ENCODE peak calls at places on chromosomes 4 and X, in eight cellular contexts. X, M, V, G, S, R, U and Y are unnamed samples. For H3K4me1, the result is how much of the 10 kb centered on the place peaks cover.

GRCh38 chr4:48047896-48048295 is 31.3 kb downstream of the NIPAL1 start:
- DNase-seq in X (no peak), M (no peak), V (no peak), G (no peak), S (no peak), R (no peak), U (no peak), Y (no peak)

GRCh38 chr4:7189475-7190277 is 2.7 kb upstream of the SORCS2 start:
- DNase-seq in X (peak), M (peak), V (peak), G (no peak), S (no peak), R (peak), U (no peak), Y (no peak)

GRCh38 chr4:163492951-163493504 is 1.5 kb upstream of the TMA16 start:
- DNase-seq in X (no peak), M (no peak), V (no peak), G (no peak), S (no peak), R (no peak), U (no peak), Y (no peak)

GRCh38 chrX:13000311-13000811 is 25.5 kb downstream of the TMSB4X start:
- DNase-seq in X (no peak), M (no peak), V (no peak), G (no peak), S (no peak), R (no peak), U (no peak), Y (peak)

GRCh38 chr4:156523991-156524390 is 447.6 kb downstream of the PDGFC start:
- DNase-seq in X (no peak), M (no peak), V (no peak), G (no peak), S (no peak), R (no peak), U (no peak), Y (no peak)

GRCh38 chr4:158778065-158778711 is 9.4 kb downstream of the FNIP2 start:
- DNase-seq in X (no peak), M (no peak), V (no peak), G (no peak), S (no peak), R (no peak), U (no peak), Y (no peak)

GRCh38 chrX:109987884-109988283 is 15.0 kb upstream of the TMEM164 start:
- DNase-seq in X (no peak), M (no peak), V (no peak), G (no peak), S (no peak), R (no peak), U (no peak), Y (no peak)

GRCh38 chr4:122328893-122329292 is 49.9 kb upstream of the ADAD1 start:
- DNase-seq in X (no peak), M (no peak), V (no peak), G (no peak), S (no peak), R (no peak), U (no peak), Y (no peak)

GRCh38 chrX:109886122-109886761 is 116.7 kb upstream of the TMEM164 start:
- DNase-seq in X (peak), M (no peak), V (no peak), G (peak), S (peak), R (no peak), U (no peak), Y (peak)

GRCh38 chr4:10106421-10107039 is 10.1 kb downstream of the WDR1 start:
- DNase-seq in X (no peak), M (no peak), V (peak), G (peak), S (peak), R (peak), U (peak), Y (peak)

GRCh38 chr4:7831330-7831729 is 108.3 kb downstream of the AFAP1 start:
- DNase-seq in X (no peak), M (no peak), V (peak), G (peak), S (peak), R (no peak), U (no peak), Y (peak)

GRCh38 chr4:165517216-165517615 is 138.4 kb downstream of the CPE start:
- DNase-seq in X (no peak), M (no peak), V (no peak), G (no peak), S (no peak), R (no peak), U (no peak), Y (no peak)

GRCh38 chrX:18360867-18361266 is 6.4 kb upstream of the SCML2 start:
- DNase-seq in X (no peak), M (no peak), V (no peak), G (peak), S (no peak), R (no peak), U (no peak), Y (no peak)

GRCh38 chrX:150298841-150299551 is 64.1 kb upstream of the MAMLD1 start:
- DNase-seq in X (no peak), M (no peak), V (no peak), G (peak), S (no peak), R (no peak), U (no peak), Y (no peak)

GRCh38 chrX:31909850-31910547 is 838.2 kb upstream of the FTHL17 start:
- DNase-seq in X (no peak), M (no peak), V (no peak), G (no peak), S (no peak), R (no peak), U (no peak), Y (no peak)

GRCh38 chr4:144649646-144650045 is 3.7 kb downstream of the HHIP start:
- DNase-seq in X (peak), M (no peak), V (no peak), G (no peak), S (no peak), R (no peak), U (no peak), Y (no peak)

GRCh38 chr4:183746305-183747229 is 87.5 kb downstream of the TRAPPC11 start:
- DNase-seq in X (no peak), M (no peak), V (no peak), G (peak), S (no peak), R (no peak), U (no peak), Y (no peak)

GRCh38 chr4:15413010-15413622 is 14.7 kb upstream of the C1QTNF7 start:
- DNase-seq in X (no peak), M (no peak), V (no peak), G (no peak), S (peak), R (no peak), U (no peak), Y (no peak)
- H3K27ac ChIP-seq in X (no peak), M (no peak), V (peak), G (no peak), S (no peak), R (no peak), U (peak), Y (no peak)

DNA sequence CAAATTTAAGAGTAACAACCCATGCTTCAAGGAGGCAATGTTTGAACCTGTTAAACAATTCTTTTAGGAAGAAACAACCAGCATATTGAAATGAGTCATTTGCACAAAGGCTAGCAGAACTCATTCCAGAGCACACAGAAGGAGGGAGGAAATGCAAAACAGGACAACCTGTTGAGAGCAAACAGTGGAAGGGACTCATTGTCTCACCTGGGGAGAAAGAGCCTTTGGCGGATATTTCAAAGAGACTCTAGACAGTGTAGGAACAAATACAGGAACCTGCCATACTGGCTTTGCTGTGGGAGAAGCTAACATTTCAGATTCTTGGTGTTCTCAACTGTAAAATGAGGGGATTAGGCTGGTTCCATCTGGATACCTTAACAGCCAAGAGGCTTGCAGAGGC is 14.8 kb upstream of the RASGEF1B start:
- DNase-seq in X (no peak), M (no peak), V (no peak), G (no peak), S (no peak), R (no peak), U (no peak), Y (no peak)
- H3K4me1 ChIP-seq in X (under half), M (under half), V (under half), G (under half), S (under half), R (under half), U (under half), Y (under half)

GRCh38 chr4:139647184-139647583 is 18.4 kb upstream of the MGST2 start:
- DNase-seq in X (no peak), M (no peak), V (no peak), G (no peak), S (no peak), R (no peak), U (no peak), Y (no peak)

GRCh38 chr4:139643042-139643895 is 22.4 kb upstream of the MGST2 start:
- DNase-seq in X (no peak), M (no peak), V (no peak), G (no peak), S (no peak), R (no peak), U (no peak), Y (no peak)

GRCh38 chr4:139645458-139645857 is 20.2 kb upstream of the MGST2 start:
- DNase-seq in X (no peak), M (no peak), V (no peak), G (no peak), S (no peak), R (no peak), U (no peak), Y (no peak)

GRCh38 chr4:139651282-139652194 is 14.1 kb upstream of the MGST2 start:
- DNase-seq in X (peak), M (peak), V (peak), G (peak), S (peak), R (peak), U (peak), Y (peak)

GRCh38 chr4:139647952-139648351 is 17.7 kb upstream of the MGST2 start:
- DNase-seq in X (no peak), M (no peak), V (no peak), G (no peak), S (no peak), R (no peak), U (no peak), Y (no peak)
- TF ChIP-seq CTCF in X (no peak), M (no peak), V (no peak), G (no peak), S (no peak), R (no peak), U (no peak), Y (no peak)

GRCh38 chrX:97402903-97403302 is 519.2 kb downstream of the RPA4 start:
- DNase-seq in X (no peak), M (no peak), V (no peak), G (no peak), S (no peak), R (no peak), U (no peak), Y (no peak)

GRCh38 chrX:97402333-97402732 is 518.6 kb downstream of the RPA4 start:
- DNase-seq in X (no peak), M (no peak), V (no peak), G (no peak), S (peak), R (no peak), U (no peak), Y (no peak)

GRCh38 chrX:97401586-97402101 is 517.9 kb downstream of the RPA4 start:
- DNase-seq in X (no peak), M (no peak), V (no peak), G (peak), S (no peak), R (no peak), U (no peak), Y (no peak)

GRCh38 chrX:97400492-97400891 is 516.8 kb downstream of the RPA4 start:
- DNase-seq in X (no peak), M (no peak), V (no peak), G (no peak), S (no peak), R (no peak), U (no peak), Y (no peak)

DNA sequence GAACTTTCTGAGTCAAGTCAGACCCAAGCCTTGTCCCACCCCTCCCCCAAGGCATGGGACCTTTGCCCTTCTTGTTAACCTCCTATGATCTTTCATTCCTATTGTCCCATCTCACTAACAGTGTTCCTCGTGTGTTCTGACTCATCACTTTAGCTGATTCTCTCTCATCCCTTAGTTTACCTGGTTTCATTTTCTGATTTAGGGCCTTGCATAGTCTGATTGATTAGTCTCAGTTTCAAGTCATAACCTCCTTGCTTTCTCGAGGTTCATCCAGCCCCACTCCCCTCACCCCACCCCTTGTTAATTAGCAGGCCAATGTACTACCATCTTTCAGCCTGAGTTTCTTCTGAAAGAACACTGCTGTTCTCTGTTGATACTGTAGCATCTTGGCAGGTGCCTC is 517.4 kb downstream of the RPA4 start:
- DNase-seq in X (no peak), M (no peak), V (no peak), G (no peak), S (no peak), R (no peak), U (no peak), Y (no peak)
- H3K27ac ChIP-seq in X (no peak), M (no peak), V (no peak), G (no peak), S (no peak), R (no peak), U (no peak), Y (no peak)

GRCh38 chr4:35793045-35793722 is 451.1 kb downstream of the ARAP2 start:
- DNase-seq in X (no peak), M (no peak), V (no peak), G (no peak), S (no peak), R (no peak), U (no peak), Y (no peak)

GRCh38 chr4:35789899-35790574 is 454.3 kb downstream of the ARAP2 start:
- DNase-seq in X (no peak), M (no peak), V (no peak), G (no peak), S (no peak), R (no peak), U (no peak), Y (no peak)

DNA sequence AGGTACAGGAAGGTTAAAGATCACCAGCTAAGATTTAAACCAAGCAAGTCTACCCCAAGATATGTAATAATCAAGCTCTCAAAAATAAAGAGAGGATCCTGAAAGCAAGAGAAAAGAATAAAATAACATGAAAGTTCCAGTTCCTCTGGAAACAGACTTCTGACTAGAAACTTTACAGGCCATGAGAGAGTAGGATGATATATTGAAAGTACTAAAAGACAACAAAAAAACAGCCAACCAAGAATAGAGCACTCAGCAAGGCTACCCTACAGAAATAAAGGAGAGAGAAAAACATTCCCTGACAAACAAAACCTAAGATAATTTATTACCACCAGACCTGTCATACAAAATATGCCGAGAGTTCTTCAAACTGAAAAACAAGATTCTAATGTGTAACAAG is 450.5 kb downstream of the ARAP2 start:
- DNase-seq in X (no peak), M (no peak), V (no peak), G (no peak), S (no peak), R (no peak), U (no peak), Y (no peak)
- H3K4me1 ChIP-seq in X (under half), M (under half), V (under half), G (under half), S (under half), R (under half), U (under half), Y (under half)

GRCh38 chrX:34275710-34276109 is 143.6 kb upstream of the FAM47A start:
- DNase-seq in X (peak), M (no peak), V (no peak), G (no peak), S (no peak), R (no peak), U (no peak), Y (no peak)
- TF ChIP-seq CTCF in X (peak), M (no peak), V (no peak), G (no peak), S (no peak), R (no peak), U (no peak), Y (no peak)

GRCh38 chr4:118846981-118847380 is 11.1 kb upstream of the SEC24D start:
- DNase-seq in X (no peak), M (no peak), V (no peak), G (no peak), S (no peak), R (no peak), U (no peak), Y (no peak)

GRCh38 chr4:118849867-118850812 is 14.2 kb upstream of the SEC24D start:
- DNase-seq in X (no peak), M (no peak), V (no peak), G (peak), S (peak), R (no peak), U (no peak), Y (peak)

GRCh38 chr4:118848242-118848641 is 12.3 kb upstream of the SEC24D start:
- DNase-seq in X (no peak), M (no peak), V (no peak), G (no peak), S (no peak), R (no peak), U (no peak), Y (no peak)

GRCh38 chr4:118850813-118851173 is 14.9 kb upstream of the SEC24D start:
- DNase-seq in X (no peak), M (no peak), V (no peak), G (no peak), S (no peak), R (no peak), U (no peak), Y (no peak)

DNA sequence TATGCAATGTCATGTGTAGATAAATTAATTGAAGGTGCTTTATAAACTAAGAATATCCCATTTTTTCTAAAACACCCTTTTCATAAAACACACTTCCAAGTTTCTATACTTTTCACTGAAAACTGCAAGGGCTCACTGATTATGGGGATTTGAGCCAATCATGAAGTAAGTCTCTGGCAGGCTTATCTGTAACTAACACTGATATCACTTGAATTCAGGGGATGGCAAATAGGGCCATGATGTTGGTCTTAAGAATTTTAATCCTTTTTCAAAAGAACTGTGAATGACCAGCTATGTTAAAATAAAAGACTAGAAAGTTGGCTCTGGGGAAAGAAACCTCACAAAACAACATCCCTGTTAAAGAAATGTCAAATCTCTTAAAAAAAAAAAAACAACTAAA is 13.0 kb upstream of the SEC24D start:
- DNase-seq in X (no peak), M (no peak), V (no peak), G (no peak), S (no peak), R (no peak), U (no peak), Y (no peak)
- H3K27ac ChIP-seq in X (no peak), M (no peak), V (no peak), G (no peak), S (no peak), R (no peak), U (no peak), Y (no peak)

DNA sequence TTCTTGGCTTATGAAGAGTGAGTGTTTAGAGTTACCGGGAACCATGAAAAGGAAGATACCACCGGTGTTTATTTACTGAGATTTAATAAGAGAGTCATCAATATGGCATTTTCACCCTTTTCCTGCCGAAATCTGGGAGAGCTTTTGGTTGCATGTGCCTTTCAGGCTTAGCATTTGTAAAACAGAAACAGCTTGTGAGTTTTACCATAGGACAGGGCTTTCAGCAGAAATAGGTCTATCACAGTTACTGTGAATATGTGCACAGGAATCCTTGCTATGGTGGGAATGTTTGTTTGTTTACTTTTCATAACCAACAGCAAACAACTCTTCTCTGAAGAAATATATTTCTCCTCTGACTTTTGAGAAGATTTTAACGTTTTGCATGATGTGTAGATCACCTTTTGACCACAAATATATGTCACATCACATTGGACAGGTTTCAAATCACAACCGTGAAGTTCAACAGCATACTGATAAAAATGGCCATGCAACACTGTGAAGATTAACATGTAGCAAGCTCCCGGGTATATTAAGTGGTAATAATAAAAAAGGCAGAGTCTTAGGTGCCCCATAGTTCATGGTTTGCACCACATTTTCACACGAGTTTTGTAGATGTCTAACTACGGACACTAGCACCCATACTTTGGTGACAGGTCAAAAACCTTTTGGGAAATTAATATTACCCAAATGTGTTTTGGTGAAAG is 21.3 kb downstream of the ARHGAP24 start:
- DNase-seq in X (no peak), M (no peak), V (no peak), G (no peak), S (no peak), R (no peak), U (no peak), Y (no peak)
- H3K4me1 ChIP-seq in X (under half), M (under half), V (under half), G (under half), S (under half), R (under half), U (under half), Y (under half)